ENCODE peak calls at places on chromosomes 12 and 14, in ten cellular contexts. N is upper lobe of right lung, M is vagina, F is astrocyte of the cerebellum, W is uterus, K is testis, Q is OCI-LY7, S is coronary artery, L is MM.1S, J is AG04450. D is an unnamed sample.

GRCh38 chr14:79543966-79544365 is 667.3 kb downstream of the DIO2 start:
- DNase-seq in L (no peak), S (no peak), F (peak; percentile 29), N (no peak), K (peak; percentile 15), W (no peak), M (no peak), J (no peak), Q (peak; percentile 2), D (no peak)

GRCh38 chr12:115079760-115080159 is 395.8 kb upstream of the TBX3 start:
- DNase-seq in L (no peak), M (no peak), K (no peak), W (no peak), F (no peak), S (no peak), J (no peak), N (no peak), Q (no peak), D (no peak)

GRCh38 chr14:78985668-78986073 is 815.5 kb downstream of the NRXN3 start:
- DNase-seq in F (peak; percentile 98), M (no peak), W (no peak), S (no peak), Q (no peak), K (no peak), J (no peak), L (no peak), N (no peak), D (no peak)

GRCh38 chr12:104942075-104942474 is 16.0 kb downstream of the SLC41A2 start:
- DNase-seq in S (no peak), M (no peak), Q (no peak), F (no peak), L (no peak), K (no peak), N (no peak), W (no peak), J (no peak), D (no peak)

GRCh38 chr12:7797698-7798398 is 8.6 kb downstream of the NANOG start:
- DNase-seq in Q (no peak), M (no peak), K (no peak), F (no peak), L (no peak), W (no peak), J (no peak), S (no peak), N (no peak), D (no peak)

GRCh38 chr14:59086241-59086899 is 102.1 kb upstream of the DAAM1 start:
- DNase-seq in M (no peak), N (no peak), Q (no peak), L (no peak), F (peak; percentile 37), K (no peak), S (no peak), J (peak; percentile 8), W (no peak), D (no peak)

GRCh38 chr14:61719344-61720301 is 24.3 kb downstream of the HIF1A start:
- DNase-seq in S (no peak), Q (peak; percentile 63), W (no peak), J (no peak), M (no peak), F (no peak), K (no peak), L (no peak), N (no peak), D (no peak)

GRCh38 chr12:31626270-31626669 is 33.2 kb upstream of the ETFBKMT start:
- DNase-seq in L (no peak), Q (no peak), J (no peak), S (no peak), F (no peak), M (no peak), N (no peak), W (no peak), K (no peak), D (no peak)

GRCh38 chr14:73728106-73729014 is 14.2 kb upstream of the PNMA1 start:
- DNase-seq in K (peak; percentile 91), Q (peak; percentile 87), F (no peak), M (no peak), J (no peak), S (peak; percentile 87), L (peak; percentile 53), N (peak; percentile 87), W (peak; percentile 85), D (peak; percentile 62)

GRCh38 chr12:54601841-54602240 is 13.4 kb upstream of the PPP1R1A start:
- DNase-seq in S (no peak), L (peak; percentile 36), Q (no peak), K (no peak), F (no peak), M (no peak), W (no peak), J (no peak), N (no peak), D (no peak)

GRCh38 chr14:24829862-24830261 is 195.9 kb upstream of the GZMB start:
- DNase-seq in M (no peak), K (no peak), J (no peak), F (no peak), Q (no peak), L (no peak), N (no peak), W (no peak), S (no peak), D (no peak)

GRCh38 chr14:104802120-104802912 is 1.4 kb downstream of the ZBTB42 start:
- DNase-seq in K (no peak), J (no peak), L (no peak), S (no peak), M (no peak), Q (no peak), N (no peak), F (no peak), W (no peak), D (no peak)
- H3K4me3 ChIP-seq in K (no peak overlapping the region), J (no peak overlapping the region), L (no peak overlapping the region), S (no peak overlapping the region), M (no peak overlapping the region), Q (no peak overlapping the region), N (peak overlapping the region; percentile 70), F (no peak overlapping the region), W (no peak overlapping the region), D (no peak overlapping the region)

GRCh38 chr12:10364839-10365681 is 24.8 kb downstream of the KLRK1 start:
- DNase-seq in F (peak; percentile 82), K (peak; percentile 79), W (peak; percentile 61), N (no peak), Q (peak; percentile 91), M (no peak), L (peak; percentile 67), S (no peak), J (peak; percentile 42), D (no peak)

GRCh38 chr12:10362325-10362724 is 27.5 kb downstream of the KLRK1 start:
- DNase-seq in J (no peak), N (no peak), S (no peak), L (no peak), F (no peak), Q (no peak), M (no peak), W (no peak), K (no peak), D (no peak)

GRCh38 chr12:10363922-10364838 is 25.7 kb downstream of the KLRK1 start:
- DNase-seq in F (no peak), L (peak; percentile 51), N (no peak), J (no peak), K (peak; percentile 62), M (no peak), Q (peak; percentile 77), W (peak; percentile 57), S (no peak), D (no peak)

GRCh38 chr12:10362828-10363664 is 26.8 kb downstream of the KLRK1 start:
- DNase-seq in Q (no peak), L (no peak), W (no peak), M (no peak), F (no peak), J (no peak), K (peak; percentile 22), N (no peak), S (no peak), D (no peak)

GRCh38 chr12:10363665-10363921 is 26.2 kb downstream of the KLRK1 start:
- DNase-seq in S (no peak), Q (no peak), W (no peak), M (no peak), L (no peak), K (no peak), F (no peak), N (no peak), J (no peak), D (no peak)
- H3K4me3 ChIP-seq in S (peak overlapping the region; percentile 85), Q (peak overlapping the region; percentile 71), W (peak overlapping the region; percentile 58), M (peak overlapping the region; percentile 61), L (no peak overlapping the region), K (peak overlapping the region; percentile 71), F (no peak overlapping the region), N (peak overlapping the region; percentile 69), J (peak overlapping the region; percentile 72), D (no peak overlapping the region)

DNA sequence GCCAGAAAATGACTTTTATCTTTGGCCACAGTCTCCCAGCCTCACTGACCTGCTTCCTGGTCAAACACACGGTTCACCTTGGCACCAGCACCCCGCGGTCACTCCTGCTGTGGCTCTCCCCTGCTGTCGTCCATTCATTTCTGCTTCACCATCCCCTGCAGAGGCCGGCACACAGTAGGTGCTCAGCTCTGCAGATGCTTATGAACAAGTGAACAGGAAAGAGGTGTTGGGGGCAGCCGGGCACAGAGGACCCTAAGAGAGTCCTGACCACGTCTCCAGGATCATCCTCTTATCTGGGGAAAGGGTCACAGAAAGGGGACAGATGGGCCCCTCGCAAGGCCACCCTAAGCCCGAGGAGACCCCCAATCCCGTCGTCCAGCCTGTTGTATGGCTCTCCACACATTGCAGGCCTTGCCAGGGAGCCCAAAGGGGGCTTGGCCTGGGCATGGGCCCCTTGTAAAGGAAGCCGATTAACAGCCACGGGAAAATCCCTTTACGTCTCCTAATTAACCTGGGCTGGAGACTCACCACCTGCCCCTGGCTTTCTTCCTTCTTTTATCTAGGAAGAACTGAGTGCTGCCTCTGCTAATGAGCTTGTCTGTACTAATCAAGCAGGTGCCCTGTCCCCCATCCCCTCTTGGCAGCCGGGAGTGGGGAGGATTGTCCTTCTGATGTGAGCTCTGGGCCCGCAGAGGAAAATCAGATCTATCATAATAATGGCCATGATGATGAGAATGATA is 119.1 kb downstream of the AACS start:
- DNase-seq in N (no peak), M (no peak), K (no peak), J (no peak), S (no peak), F (no peak), W (no peak), L (no peak), Q (no peak), D (no peak)
- H3K4me3 ChIP-seq in N (no peak overlapping the region), M (no peak overlapping the region), K (no peak overlapping the region), J (no peak overlapping the region), S (no peak overlapping the region), F (no peak overlapping the region), W (no peak overlapping the region), L (no peak overlapping the region), Q (no peak overlapping the region), D (no peak overlapping the region)

GRCh38 chr12:27549801-27550652 is 26.0 kb downstream of the PPFIBP1 start:
- DNase-seq in S (peak; percentile 89), L (no peak), Q (no peak), F (peak; percentile 97), M (no peak), N (peak; percentile 75), K (peak; percentile 93), W (peak; percentile 88), J (peak; percentile 73), D (peak; percentile 94)
- H3K4me3 ChIP-seq in S (peak overlapping the region; percentile 45), L (no peak overlapping the region), Q (no peak overlapping the region), F (no peak overlapping the region), M (no peak overlapping the region), N (no peak overlapping the region), K (no peak overlapping the region), W (no peak overlapping the region), J (peak overlapping the region; percentile 14), D (peak overlapping the region; percentile 8)

D was measured in retinal pigment epithelial cell.